ENCODE peak calls at places on chromosomes 12 and 14, in seven cellular contexts. V, E, D, B, N, P and M are unnamed samples.

GRCh38 chr12:131927110-131928079 is 1.7 kb upstream of the PUS1 start:
- DNase-seq in V (no peak), E (no peak), D (no peak), B (no peak), N (peak; percentile 44), P (no peak), M (no peak)

GRCh38 chr12:28027328-28027727 is 54.8 kb upstream of the PTHLH start:
- DNase-seq in V (no peak), E (no peak), D (no peak), B (no peak), N (no peak), P (peak; percentile 81), M (no peak)

GRCh38 chr12:30134229-30134628 is 350.5 kb upstream of the TMTC1 start:
- DNase-seq in V (no peak), E (no peak), D (no peak), B (no peak), N (no peak), P (no peak), M (no peak)

GRCh38 chr14:57480044-57480443 is 13.6 kb downstream of the CCDC198 start:
- DNase-seq in V (no peak), E (no peak), D (no peak), B (no peak), N (no peak), P (no peak), M (no peak)

GRCh38 chr12:57079821-57080220 is 1.2 kb upstream of the NEMP1 start:
- DNase-seq in V (no peak), E (no peak), D (no peak), B (no peak), N (no peak), P (no peak), M (no peak)

GRCh38 chr12:40016960-40017359 is 88.9 kb downstream of the SLC2A13 start:
- DNase-seq in V (no peak), E (no peak), D (no peak), B (no peak), N (no peak), P (no peak), M (no peak)

GRCh38 chr14:75184447-75184846 is 8.0 kb upstream of the TMED10 start:
- DNase-seq in V (no peak), E (no peak), D (no peak), B (no peak), N (no peak), P (no peak), M (no peak)

GRCh38 chr12:100656806-100657205 is 83.3 kb downstream of the GAS2L3 start:
- DNase-seq in V (peak; percentile 33), E (no peak), D (no peak), B (no peak), N (no peak), P (no peak), M (no peak)

GRCh38 chr14:21915814-21916213 is 242.2 kb upstream of the OR4E1 start:
- DNase-seq in V (no peak), E (no peak), D (no peak), B (no peak), N (no peak), P (no peak), M (no peak)

GRCh38 chr14:94775082-94775874 is 5.4 kb upstream of the GSC start:
- DNase-seq in V (no peak), E (no peak), D (no peak), B (peak; percentile 10), N (no peak), P (no peak), M (no peak)

GRCh38 chr12:12559699-12560296 is 2.9 kb downstream of the DUSP16 start:
- DNase-seq in V (no peak), E (no peak), D (no peak), B (no peak), N (no peak), P (no peak), M (no peak)
- H3K4me3 ChIP-seq in V (no peak overlapping the region), E (no peak overlapping the region), D (no peak overlapping the region), B (no peak overlapping the region), N (peak overlapping the region; percentile 69), P (no peak overlapping the region), M (peak overlapping the region; percentile 14)

DNA sequence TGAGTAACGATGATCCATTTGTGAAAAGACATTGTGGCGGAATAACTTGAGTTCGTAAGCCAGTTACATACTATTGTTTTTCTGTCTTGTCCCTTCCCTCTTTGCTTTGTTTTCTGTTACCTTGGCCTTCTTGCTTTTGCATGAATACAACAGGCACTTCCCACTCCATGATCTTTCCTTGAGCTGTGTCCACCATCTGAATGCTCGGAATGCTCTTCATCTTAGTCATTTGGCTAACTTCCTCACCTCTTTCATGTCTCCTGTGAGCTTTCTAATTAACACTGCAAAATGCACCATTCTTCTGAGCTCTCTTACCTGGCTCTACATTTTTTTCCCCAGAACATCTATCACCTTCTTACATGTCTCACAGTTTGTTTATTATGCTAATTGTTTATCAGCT is 10.0 kb downstream of the KNTC1 start:
- DNase-seq in V (no peak), E (no peak), D (no peak), B (no peak), N (no peak), P (no peak), M (no peak)
- H3K27ac ChIP-seq in V (no peak overlapping the region), E (no peak overlapping the region), D (no peak overlapping the region), B (no peak overlapping the region), N (no peak overlapping the region), P (no peak overlapping the region), M (no peak overlapping the region)

GRCh38 chr12:62301799-62302133 is 41.6 kb downstream of the USP15 start:
- DNase-seq in V (no peak), E (no peak), D (no peak), B (no peak), N (no peak), P (no peak), M (no peak)
- H3K9me3 ChIP-seq in V (peaks cover 31% of the 10 kb centered on the region), E (no peaks in the 10 kb centered on the region), D (no peaks in the 10 kb centered on the region), B (peaks cover 2% of the 10 kb centered on the region), N (peaks cover 6% of the 10 kb centered on the region), P (peaks cover 22% of the 10 kb centered on the region), M (no peaks in the 10 kb centered on the region)

DNA sequence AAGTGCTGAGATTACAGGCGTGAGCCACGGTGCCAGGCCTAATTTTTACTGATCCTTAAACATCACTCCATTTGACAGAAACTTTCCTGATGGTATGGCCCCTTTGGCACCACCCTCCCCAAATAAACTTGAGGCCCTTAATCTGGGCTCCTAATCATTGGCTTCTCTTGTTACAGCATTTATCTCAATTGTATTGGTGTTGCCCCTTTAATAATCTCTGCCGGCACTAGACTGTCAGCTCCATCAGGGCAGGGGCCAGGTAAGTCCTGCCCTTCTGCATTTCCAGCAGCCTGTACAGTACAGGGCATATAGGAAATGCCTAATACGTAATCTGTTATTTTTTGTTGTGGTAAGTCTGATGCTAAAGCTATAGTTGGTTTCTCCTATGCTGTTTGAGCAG is 1.2 kb upstream of the IFT81 start:
- DNase-seq in V (no peak), E (no peak), D (no peak), B (no peak), N (no peak), P (no peak), M (no peak)
- H3K4me3 ChIP-seq in V (no peak overlapping the region), E (no peak overlapping the region), D (no peak overlapping the region), B (no peak overlapping the region), N (no peak overlapping the region), P (no peak overlapping the region), M (no peak overlapping the region)

DNA sequence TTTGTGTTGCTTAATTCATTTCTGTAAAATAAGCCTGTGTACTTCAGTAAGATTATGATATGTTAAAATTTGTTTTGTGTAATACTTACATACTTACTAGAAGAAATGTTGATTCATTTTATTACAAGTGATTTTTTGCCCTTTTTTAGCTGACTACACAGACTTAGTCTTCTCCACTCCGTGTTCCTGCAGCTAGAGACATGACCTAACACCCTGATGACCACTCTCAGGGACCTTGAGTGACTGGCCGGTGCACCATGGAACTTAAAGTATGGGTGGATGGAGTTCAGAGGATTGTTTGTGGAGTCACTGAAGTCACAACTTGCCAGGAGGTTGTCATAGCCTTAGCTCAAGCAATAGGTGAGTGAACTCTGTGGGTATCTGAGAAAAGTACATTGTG is 69.8 kb downstream of the BHLHE41 start:
- DNase-seq in V (no peak), E (no peak), D (no peak), B (no peak), N (no peak), P (no peak), M (no peak)
- H3K27ac ChIP-seq in V (no peak overlapping the region), E (no peak overlapping the region), D (no peak overlapping the region), B (no peak overlapping the region), N (no peak overlapping the region), P (no peak overlapping the region), M (no peak overlapping the region)

DNA sequence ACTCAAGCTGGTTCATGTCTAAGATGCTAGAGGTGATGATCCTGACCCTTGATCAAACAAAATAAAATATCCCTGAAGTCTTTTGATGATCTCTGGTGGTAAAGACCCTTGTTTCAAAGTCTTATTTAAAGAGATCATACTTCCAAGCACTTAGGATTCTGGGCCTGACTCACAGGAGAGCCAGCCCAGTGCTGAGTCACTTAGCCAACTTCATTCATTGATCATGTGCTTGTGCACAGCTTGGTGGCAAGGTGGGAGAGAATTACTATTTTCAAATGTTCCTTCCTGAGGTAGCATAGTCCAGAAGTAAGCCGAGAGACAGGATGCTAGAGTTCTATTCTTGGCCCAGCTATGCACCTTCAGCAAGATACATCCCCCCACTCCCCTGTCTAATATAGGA is 40.6 kb downstream of the SCN8A start:
- DNase-seq in V (no peak), E (no peak), D (no peak), B (no peak), N (no peak), P (no peak), M (no peak)
- H3K9me3 ChIP-seq in V (peaks cover 9% of the 10 kb centered on the region), E (no peaks in the 10 kb centered on the region), D (no peaks in the 10 kb centered on the region), B (no peaks in the 10 kb centered on the region), N (no peaks in the 10 kb centered on the region), P (no peaks in the 10 kb centered on the region), M (no peaks in the 10 kb centered on the region)

GRCh38 chr12:109016978-109017377 is 3.9 kb downstream of the SVOP start:
- DNase-seq in V (no peak), E (no peak), D (no peak), B (no peak), N (no peak), P (no peak), M (no peak)

GRCh38 chr12:109018276-109018675 is 2.6 kb downstream of the SVOP start:
- DNase-seq in V (no peak), E (no peak), D (no peak), B (no peak), N (no peak), P (no peak), M (no peak)

GRCh38 chr12:109020136-109020535 is 732 bp downstream of the SVOP start:
- DNase-seq in V (no peak), E (no peak), D (no peak), B (no peak), N (no peak), P (no peak), M (no peak)

GRCh38 chr12:109016016-109016415 is 4.9 kb downstream of the SVOP start:
- DNase-seq in V (no peak), E (no peak), D (no peak), B (no peak), N (no peak), P (no peak), M (no peak)

GRCh38 chr12:109020750-109021380 is at the start of gene SVOP:
- DNase-seq in V (peak; percentile 94), E (peak; percentile 83), D (no peak), B (peak; percentile 89), N (peak; percentile 79), P (peak; percentile 35), M (peak; percentile 84)
- H3K4me3 ChIP-seq in V (no peak within 1 kb of the TSS), E (no peak within 1 kb of the TSS), D (no peak within 1 kb of the TSS), B (no peak within 1 kb of the TSS), N (no peak within 1 kb of the TSS), P (no peak within 1 kb of the TSS), M (no peak within 1 kb of the TSS)